ENCODE peak calls at places on chromosomes 12 and 14, in four cellular contexts. V, D, K and L are unnamed samples.
A peak's percentile ranks its signal among the peaks of the same experiment; 100 is the strongest.

GRCh38 chr12:29889737-29890136 is 106.0 kb upstream of the TMTC1 start:
- DNase-seq in V (peak; percentile 77), K (no peak), D (no peak), L (no peak)

GRCh38 chr14:51554339-51554920 is 97.3 kb upstream of the FRMD6 start:
- DNase-seq in D (peak; percentile 73), V (peak; percentile 65), K (no peak), L (peak; percentile 97)

GRCh38 chr14:96053600-96054381 is 14.6 kb downstream of the C14orf132 start:
- DNase-seq in K (peak; percentile 87), D (peak; percentile 95), V (peak; percentile 94), L (peak; percentile 97)

GRCh38 chr14:75289840-75290388 is 11.3 kb downstream of the FOS start:
- DNase-seq in D (no peak), K (peak; percentile 25), V (no peak), L (no peak)

GRCh38 chr12:26017484-26018211 is 59.2 kb downstream of the RASSF8 start:
- DNase-seq in D (no peak), K (no peak), V (peak; percentile 53), L (no peak)

GRCh38 chr12:106774808-106775524 is 484 bp downstream of the RIC8B start:
- DNase-seq in K (peak; percentile 86), V (no peak), D (no peak), L (no peak)

GRCh38 chr14:99657645-99658155 is 12.8 kb downstream of the HHIPL1 start:
- DNase-seq in K (no peak), V (no peak), D (no peak), L (no peak)

GRCh38 chr14:68585690-68586089 is 207.2 kb downstream of the ZFP36L1 start:
- DNase-seq in V (peak; percentile 40), D (no peak), K (no peak), L (peak; percentile 92)

GRCh38 chr12:89461649-89462612 is 62.7 kb downstream of the GALNT4 start:
- DNase-seq in K (no peak), D (peak; percentile 70), V (peak; percentile 84), L (peak; percentile 79)

GRCh38 chr14:64509036-64509435 is 4.5 kb downstream of the ZBTB1 start:
- DNase-seq in V (no peak), D (no peak), K (no peak), L (no peak)

GRCh38 chr12:2977776-2978175 is 18.6 kb downstream of the TEAD4 start:
- DNase-seq in V (no peak), D (no peak), K (no peak), L (no peak)

GRCh38 chr14:51938137-51938536 is 51.2 kb upstream of the RTRAF start:
- DNase-seq in D (peak; percentile 2), V (no peak), K (no peak), L (peak; percentile 50)

GRCh38 chr12:96343347-96343954 is 56.8 kb downstream of the CDK17 start:
- DNase-seq in D (no peak), K (no peak), V (peak; percentile 55), L (peak; percentile 40)

GRCh38 chr12:99140017-99140726 is 495.1 kb downstream of the APAF1 start:
- DNase-seq in V (no peak), K (no peak), D (no peak), L (no peak)

GRCh38 chr14:54366726-54367707 is 29.8 kb upstream of the CDKN3 start:
- DNase-seq in D (peak; percentile 57), V (peak; percentile 83), K (no peak), L (peak; percentile 69)

GRCh38 chr14:47863441-47863840 is 188.0 kb upstream of the MDGA2 start:
- DNase-seq in D (no peak), K (no peak), V (no peak), L (no peak)

GRCh38 chr14:105201928-105202513 is 20.9 kb upstream of the NUDT14 start:
- DNase-seq in D (no peak), K (no peak), V (no peak), L (no peak)

GRCh38 chr12:132061641-132062430 is 82.3 kb downstream of the DDX51 start:
- DNase-seq in K (no peak), D (no peak), V (no peak), L (no peak)

GRCh38 chr14:65495196-65495595 is 82.7 kb downstream of the FUT8 start:
- DNase-seq in V (peak; percentile 38), K (no peak), D (no peak), L (no peak)

GRCh38 chr14:100660498-100661339 is 66.0 kb upstream of the DLK1 start:
- DNase-seq in V (no peak), D (no peak), K (no peak), L (no peak)

GRCh38 chr14:55662757-55663156 is 82.8 kb downstream of the KTN1 start:
- DNase-seq in K (no peak), V (no peak), D (no peak), L (no peak)

GRCh38 chr12:103503546-103504480 is 8.0 kb upstream of the C12orf42 start:
- DNase-seq in V (no peak), K (no peak), D (no peak), L (no peak)

GRCh38 chr12:79409562-79409961 is 281.2 kb downstream of the PAWR start:
- DNase-seq in K (no peak), D (no peak), V (peak; percentile 95), L (peak; percentile 86)

GRCh38 chr12:121138284-121138683 is 5.6 kb downstream of the P2RX7 start:
- DNase-seq in V (no peak), K (no peak), D (no peak), L (no peak)

GRCh38 chr12:49912345-49912744 is 8.6 kb upstream of the FAIM2 start:
- DNase-seq in K (no peak), V (peak; percentile 41), D (no peak), L (no peak)

GRCh38 chr12:24361860-24362581 is 412.6 kb upstream of the SOX5 start:
- DNase-seq in K (no peak), D (no peak), V (no peak), L (no peak)

GRCh38 chr14:59395672-59396071 is 69.5 kb downstream of the GPR135 start:
- DNase-seq in K (no peak), V (no peak), D (no peak), L (no peak)
- H3K4me3 ChIP-seq in K (no peak overlapping the region), V (no peak overlapping the region), D (no peak overlapping the region), L (no peak overlapping the region)

DNA sequence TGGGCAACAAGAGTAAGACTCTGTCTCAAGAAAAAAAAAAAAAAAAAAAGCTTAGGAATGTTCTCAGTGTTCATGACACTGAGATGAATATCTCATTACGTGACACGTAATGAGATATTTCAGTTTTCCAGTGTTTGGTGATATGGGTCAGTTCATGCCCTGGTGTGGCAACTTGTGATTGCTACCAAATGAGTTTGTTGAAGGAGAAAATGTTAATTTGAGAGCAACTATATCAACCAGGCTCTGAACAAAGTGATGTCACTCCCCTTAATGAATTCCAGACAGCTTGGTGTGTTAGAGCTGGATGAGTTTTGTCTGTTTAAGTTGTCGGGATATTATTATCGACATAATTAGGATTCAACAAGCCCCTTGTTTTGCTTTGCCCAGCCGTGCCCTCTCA is 211.7 kb downstream of the DPF3 start:
- DNase-seq in V (peak; percentile 2), K (no peak), D (peak; percentile 82), L (peak; percentile 91)
- TF ChIP-seq CTCF in V (no peak), K (no peak), D (no peak), L (no peak)

GRCh38 chr12:19437996-19438395 is 1.3 kb upstream of the AEBP2 start:
- DNase-seq in K (no peak), D (no peak), V (no peak), L (no peak)

GRCh38 chr12:19440916-19441315 is 1.6 kb downstream of the AEBP2 start:
- DNase-seq in K (no peak), D (no peak), V (peak; percentile 21), L (no peak)

GRCh38 chr12:19436931-19437330 is 2.4 kb upstream of the AEBP2 start:
- DNase-seq in D (no peak), K (peak; percentile 18), V (no peak), L (no peak)

GRCh38 chr12:19439059-19440018 is at the start of gene AEBP2:
- DNase-seq in V (peak; percentile 98), D (peak; percentile 81), K (peak; percentile 98), L (peak; percentile 95)

DNA sequence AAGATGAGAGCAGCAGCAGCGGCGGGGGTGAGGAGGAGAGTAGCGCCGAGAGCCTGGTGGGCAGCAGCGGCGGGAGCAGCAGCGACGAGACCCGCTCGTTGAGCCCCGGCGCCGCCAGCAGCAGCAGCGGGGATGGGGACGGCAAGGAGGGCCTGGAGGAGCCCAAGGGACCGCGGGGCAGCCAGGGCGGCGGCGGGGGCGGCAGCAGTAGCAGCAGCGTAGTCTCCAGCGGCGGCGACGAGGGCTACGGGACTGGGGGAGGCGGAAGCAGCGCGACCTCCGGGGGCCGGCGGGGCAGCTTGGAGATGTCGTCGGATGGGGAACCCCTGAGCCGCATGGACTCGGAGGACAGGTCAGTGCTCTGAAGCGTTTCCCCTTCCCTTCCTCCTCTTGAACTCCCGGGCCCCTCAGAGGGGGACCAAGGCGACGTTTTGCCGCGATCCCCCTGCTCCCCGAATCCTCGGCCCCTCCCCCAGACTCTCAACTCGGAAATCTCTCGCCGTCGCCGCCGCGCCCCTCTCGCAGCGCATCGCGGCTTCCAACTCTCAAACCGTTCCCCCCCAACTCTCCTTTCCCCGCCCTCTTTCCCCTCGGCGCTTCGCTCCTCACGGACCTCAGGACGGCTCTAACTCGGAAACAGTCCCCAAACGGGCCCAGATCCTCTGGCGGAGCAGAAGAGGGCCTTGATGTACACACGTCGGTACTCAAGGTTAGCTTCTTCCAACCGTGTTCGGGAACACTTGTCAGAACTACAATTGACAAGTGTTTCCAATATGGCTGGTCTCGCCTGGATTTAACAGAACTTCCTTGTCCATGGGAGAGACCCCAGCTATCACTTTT is 947 bp downstream of the AEBP2 start:
- DNase-seq in D (no peak), V (peak; percentile 60), K (peak; percentile 92), L (peak; percentile 39)
- H3K4me3 ChIP-seq in D (peak overlapping the region; percentile 84), V (peak overlapping the region; percentile 97), K (peak overlapping the region; percentile 69), L (peak overlapping the region; percentile 83)

GRCh38 chr12:68159681-68160304 is at the start of gene IFNG:
- DNase-seq in K (no peak), V (no peak), D (no peak), L (no peak)
- TF ChIP-seq CTCF in K (no peak), V (no peak), D (no peak), L (no peak)

GRCh38 chr12:123531091-123531490 is 2.4 kb downstream of the RILPL1 start:
- DNase-seq in K (no peak), V (no peak), D (no peak), L (no peak)
- H3K4me3 ChIP-seq in K (no peak overlapping the region), V (no peak overlapping the region), D (no peak overlapping the region), L (no peak overlapping the region)